ENCODE peak calls at places on chromosomes 11 and 22, in six cellular contexts. Q is neural progenitor cell, A is psoas muscle, H is IMR-90, W is mammary epithelial cell, N is MM.1S. Z is an unnamed sample.

GRCh38 chr11:132349806-132350733 is 979.7 kb downstream of the NTM start:
- DNase-seq in N (peak; percentile 63), W (no peak), Q (no peak), H (peak; percentile 15), A (no peak), Z (no peak)

GRCh38 chr22:19179472-19180048 is 1.0 kb upstream of the SLC25A1 start:
- DNase-seq in N (peak; percentile 87), H (peak; percentile 85), A (peak; percentile 87), W (peak; percentile 67), Q (peak; percentile 90), Z (peak; percentile 83)

GRCh38 chr11:78576549-78577097 is 2.0 kb upstream of the NARS2 start:
- DNase-seq in A (no peak), Q (no peak), N (no peak), H (no peak), W (no peak), Z (no peak)

GRCh38 chr22:36352775-36353507 is 34.8 kb downstream of the MYH9 start:
- DNase-seq in H (peak; percentile 95), N (no peak), Q (peak; percentile 38), W (peak; percentile 71), A (peak; percentile 77), Z (peak; percentile 55)

GRCh38 chr11:47415949-47416472 is 7.6 kb downstream of the SLC39A13 start:
- DNase-seq in W (peak; percentile 87), H (peak; percentile 96), A (peak; percentile 95), Q (peak; percentile 29), N (no peak), Z (peak; percentile 92)

GRCh38 chr11:116693206-116694016 is 79.4 kb downstream of the BUD13 start:
- DNase-seq in N (no peak), Q (no peak), A (no peak), H (no peak), W (peak; percentile 77), Z (no peak)

GRCh38 chr11:121514401-121514981 is 61.7 kb upstream of the SORL1-AS1 start:
- DNase-seq in W (no peak), Q (peak; percentile 36), N (no peak), A (no peak), H (no peak), Z (no peak)

GRCh38 chr22:48605856-48606255 is 1221.8 kb downstream of the BRD1 start:
- DNase-seq in W (no peak), Q (no peak), A (no peak), N (peak; percentile 85), H (no peak), Z (no peak)

DNA sequence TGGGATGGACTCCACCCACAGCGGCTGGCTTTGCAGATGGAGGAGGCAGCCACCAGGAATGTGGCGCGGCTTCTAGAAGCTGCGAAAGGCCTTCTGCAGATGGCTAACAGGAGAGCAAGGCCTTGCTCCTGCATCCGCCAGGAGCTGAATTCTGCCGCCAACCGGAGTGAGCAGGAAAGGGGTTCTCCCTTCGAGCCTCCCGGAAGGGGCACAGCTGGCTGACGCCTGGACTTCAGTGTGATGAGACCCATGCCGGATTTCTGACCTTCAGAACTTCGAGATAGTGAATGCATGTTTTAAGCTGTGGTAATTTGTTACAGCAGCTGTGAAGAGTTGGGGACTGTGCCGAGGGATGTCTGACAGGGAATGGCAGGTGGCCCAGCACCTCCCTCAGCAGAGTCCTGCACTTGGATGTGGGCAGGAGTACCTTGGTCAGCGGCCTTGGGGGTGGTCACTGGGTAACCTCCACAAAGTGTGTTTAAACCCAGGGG is 7.7 kb downstream of the TBC1D22A start:
- DNase-seq in H (no peak), Q (no peak), N (no peak), W (no peak), A (no peak), Z (peak; percentile 37)
- H3K27ac ChIP-seq in H (no peak overlapping the region), Q (no peak overlapping the region), N (no peak overlapping the region), W (no peak overlapping the region), A (peak overlapping the region; percentile 86), Z (peak overlapping the region; percentile 77)

DNA sequence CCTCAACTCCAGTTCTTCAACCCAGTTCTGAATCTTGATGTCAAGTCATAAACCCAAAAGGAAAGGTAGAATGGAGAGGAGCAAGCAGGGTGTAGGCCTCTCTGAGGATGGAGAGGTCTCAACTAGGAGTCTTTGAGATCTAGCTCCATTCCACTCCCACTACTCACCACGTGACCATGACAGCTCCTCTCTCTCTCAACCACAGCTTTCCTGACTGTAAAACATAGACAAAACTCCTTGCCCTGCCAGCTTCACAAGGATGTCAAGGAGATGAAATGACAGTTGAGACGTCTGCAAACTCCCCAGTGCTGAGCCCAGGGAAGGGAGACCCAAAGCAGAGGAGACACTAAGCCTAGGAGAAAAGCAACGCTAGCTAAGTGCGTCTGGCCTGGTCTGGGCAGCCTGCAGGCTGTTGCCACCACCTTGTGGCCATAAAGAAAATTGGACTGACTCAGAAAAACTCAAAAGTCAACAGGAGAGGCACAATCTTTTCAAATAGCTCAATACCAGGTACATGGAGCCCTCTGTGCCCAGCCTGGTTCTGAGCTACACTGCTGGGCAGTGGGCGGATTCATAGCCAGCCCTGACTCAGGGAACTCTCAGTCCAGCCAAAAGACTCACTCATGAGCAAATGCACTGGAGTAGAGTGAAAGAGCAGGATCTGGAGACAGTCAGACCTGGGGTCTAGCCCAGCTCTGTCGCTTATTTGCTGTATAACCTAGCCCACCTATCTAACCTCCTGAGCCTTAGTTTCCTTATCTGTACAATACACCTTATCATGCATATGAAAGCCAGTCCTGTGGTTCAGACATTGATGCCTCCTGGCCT is 3.4 kb downstream of the CLPB start:
- DNase-seq in W (peak; percentile 30), N (peak; percentile 68), H (peak; percentile 59), A (no peak), Q (peak; percentile 69), Z (peak; percentile 54)
- TF ChIP-seq CTCF in W (peak; percentile 79), N (peak; percentile 90), H (peak; percentile 89), A (peak; percentile 76), Q (peak; percentile 74), Z (peak; percentile 78)

GRCh38 chr11:64918056-64918455 is 1.0 kb upstream of the ATG2A start:
- DNase-seq in N (peak; percentile 50), Q (peak; percentile 33), A (no peak), H (peak; percentile 70), W (no peak), Z (no peak)

GRCh38 chr11:64915366-64915887 is 1.6 kb downstream of the ATG2A start:
- DNase-seq in N (no peak), A (no peak), H (no peak), W (no peak), Q (peak; percentile 31), Z (no peak)

GRCh38 chr11:64917663-64917995 is 620 bp upstream of the ATG2A start:
- DNase-seq in A (no peak), H (no peak), N (no peak), W (no peak), Q (peak; percentile 36), Z (no peak)

GRCh38 chr11:64916848-64917662 is at the start of gene ATG2A:
- DNase-seq in H (peak; percentile 100), N (peak; percentile 100), W (peak; percentile 100), Q (peak; percentile 99), A (peak; percentile 100), Z (peak; percentile 100)

DNA sequence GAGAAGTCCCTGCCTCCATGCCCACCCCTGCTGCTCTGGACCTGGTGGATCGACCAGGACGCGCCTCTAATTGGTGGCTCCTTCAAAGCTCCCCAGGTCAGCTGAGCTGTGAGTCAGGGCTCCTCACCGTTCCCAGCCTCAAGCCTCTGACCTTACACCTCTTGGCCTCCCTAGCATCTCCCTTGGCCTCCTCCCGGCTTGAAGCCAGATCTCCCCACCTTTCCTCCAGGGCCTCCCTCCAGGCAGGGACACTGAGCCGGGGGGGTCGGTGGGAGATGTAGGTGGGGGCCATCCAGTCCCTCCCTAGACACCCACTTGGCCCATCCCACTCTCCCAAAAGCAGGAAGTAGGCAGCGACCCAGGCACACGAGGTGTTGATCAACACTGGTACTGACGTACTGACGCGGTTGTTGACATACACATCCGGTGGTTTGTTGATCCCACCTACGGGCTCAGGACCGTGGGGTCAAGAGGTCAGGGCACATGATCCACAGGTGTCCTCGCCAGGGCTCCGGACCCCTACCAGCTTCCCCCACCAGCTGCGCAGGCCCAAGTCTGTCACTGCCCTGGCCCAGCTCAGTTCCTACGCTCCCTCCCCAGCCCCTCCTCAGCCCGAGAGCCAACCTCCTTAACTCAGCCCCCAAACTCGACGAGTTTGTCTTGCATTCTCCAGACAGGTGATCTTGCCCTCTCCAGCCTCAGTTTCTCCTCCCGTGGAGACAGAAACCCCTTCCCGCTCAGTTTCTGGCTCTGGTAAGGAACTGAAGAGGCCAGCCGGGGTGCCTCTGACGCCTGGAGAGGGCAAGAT is 765 bp downstream of the ATG2A start:
- DNase-seq in A (peak; percentile 75), Q (peak; percentile 47), H (peak; percentile 33), N (peak; percentile 63), W (peak; percentile 48), Z (no peak)
- H3K27ac ChIP-seq in A (peak overlapping the region; percentile 84), Q (no peak overlapping the region), H (peak overlapping the region; percentile 69), N (peak overlapping the region; percentile 47), W (peak overlapping the region; percentile 70), Z (peak overlapping the region; percentile 90)

DNA sequence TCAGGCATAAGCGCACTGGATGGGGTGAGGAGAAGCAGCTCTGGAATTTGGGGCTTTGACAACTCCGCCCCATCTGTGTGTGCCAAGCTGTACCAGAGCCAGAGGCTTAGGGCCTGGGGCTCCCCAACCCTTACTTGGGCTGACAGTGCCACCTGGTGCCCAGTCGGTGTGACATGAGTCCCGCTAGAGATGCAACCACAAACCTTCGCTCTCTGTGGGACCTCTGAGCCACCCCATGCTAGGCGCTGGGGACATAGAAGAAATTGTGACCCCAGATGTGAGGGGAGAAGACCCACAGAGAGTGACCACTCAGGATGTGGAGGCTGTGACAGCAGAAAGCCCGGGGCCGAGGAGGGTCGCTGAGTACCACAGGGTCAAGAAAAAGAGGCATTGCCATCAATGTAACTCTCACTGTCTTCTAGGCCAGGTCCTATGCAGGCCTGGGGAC is 36.0 kb upstream of the FCHSD2 start:
- DNase-seq in A (peak; percentile 90), N (peak; percentile 86), H (peak; percentile 81), Q (peak; percentile 90), W (peak; percentile 73), Z (peak; percentile 89)
- TF ChIP-seq CTCF in A (peak; percentile 82), N (peak; percentile 89), H (peak; percentile 89), Q (peak; percentile 87), W (peak; percentile 89), Z (peak; percentile 87)

GRCh38 chr11:26806209-26806608 is 84.3 kb upstream of the SLC5A12 start:
- DNase-seq in Q (no peak), N (no peak), H (peak; percentile 22), A (no peak), W (peak; percentile 27), Z (no peak)

GRCh38 chr11:26805001-26805400 is 83.1 kb upstream of the SLC5A12 start:
- DNase-seq in Q (no peak), N (no peak), A (no peak), W (no peak), H (no peak), Z (no peak)

GRCh38 chr11:26801601-26802000 is 79.7 kb upstream of the SLC5A12 start:
- DNase-seq in A (no peak), H (no peak), N (no peak), W (no peak), Q (no peak), Z (no peak)
- H3K27ac ChIP-seq in A (no peak overlapping the region), H (no peak overlapping the region), N (no peak overlapping the region), W (no peak overlapping the region), Q (no peak overlapping the region), Z (no peak overlapping the region)

Z was measured in lower lobe of right lung.